ENCODE peak calls at places on chromosome 18, in five cellular contexts. T is HTR-8/SVneo; X is K562; C is stimulated activated CD4-positive, alpha-beta T cell treated with anti-CD3 and anti-CD28 coated beads, Interleukin-4, amount 100 ng/mL, for 4 hours; W is activated T-cell treated with anti-CD3 and anti-CD28 coated beads, Interleukin-2, amount 50 U/mL, for 72 hours. U is an unnamed sample.

GRCh38 chr18:11989966-11990380 is 8.7 kb downstream of the IMPA2 start:
- DNase-seq in W (no peak), X (no peak), T (no peak), C (no peak), U (no peak)

GRCh38 chr18:61825386-61825785 is 67.4 kb downstream of the RNF152 start:
- DNase-seq in C (no peak), T (no peak), X (no peak), W (no peak), U (no peak)

GRCh38 chr18:2729757-2730156 is 74.2 kb downstream of the SMCHD1 start:
- DNase-seq in X (no peak), C (no peak), W (no peak), T (no peak), U (no peak)

GRCh38 chr18:47050468-47050867 is 15.0 kb upstream of the ELOA2 start:
- DNase-seq in T (peak; percentile 21), C (no peak), W (peak; percentile 9), X (peak; percentile 35), U (no peak)

GRCh38 chr18:75211721-75212625 is 1.4 kb downstream of the TSHZ1 start:
- DNase-seq in W (peak; percentile 41), X (peak; percentile 44), T (no peak), C (peak; percentile 40), U (peak; percentile 56)

GRCh38 chr18:33746261-33746660 is 168.2 kb downstream of the ASXL3 start:
- DNase-seq in C (no peak), X (no peak), T (no peak), W (no peak), U (no peak)

GRCh38 chr18:26386002-26386401 is 159.8 kb downstream of the TAF4B start:
- DNase-seq in X (no peak), T (peak; percentile 11), W (no peak), C (no peak), U (no peak)

GRCh38 chr18:23837591-23837990 is 148.3 kb downstream of the LAMA3 start:
- DNase-seq in W (no peak), C (no peak), X (no peak), T (peak; percentile 34), U (no peak)

GRCh38 chr18:75005622-75006021 is 203.3 kb downstream of the PTGR3 start:
- DNase-seq in C (no peak), W (no peak), T (no peak), X (no peak), U (no peak)

GRCh38 chr18:49976810-49977209 is 163.5 kb upstream of the ACAA2 start:
- DNase-seq in C (no peak), T (no peak), X (no peak), W (no peak), U (no peak)

GRCh38 chr18:6994053-6994452 is 123.5 kb downstream of the LAMA1 start:
- DNase-seq in X (no peak), C (no peak), W (no peak), T (no peak), U (no peak)

GRCh38 chr18:34632323-34632722 is 77.8 kb upstream of the DTNA start:
- DNase-seq in W (no peak), X (no peak), C (no peak), T (no peak), U (no peak)

GRCh38 chr18:20971886-20972267 is 139.7 kb downstream of the ROCK1 start:
- DNase-seq in X (peak; percentile 25), W (no peak), T (peak; percentile 13), C (no peak), U (no peak)

GRCh38 chr18:68263481-68263880 is 451.4 kb downstream of the TMX3 start:
- DNase-seq in X (no peak), T (no peak), W (no peak), C (no peak), U (no peak)